ENCODE peak calls at places on chromosome 3, in four cellular contexts. One of them, this sample, is unnamed.

GRCh38 chr3:111758642-111759041 is 100.4 kb upstream of the PHLDB2 start:
- DNase-seq in PC-9: no peak
- DNase-seq in sigmoid colon: no peak
- DNase-seq in cardiac muscle cell: peak; percentile 58
- DNase-seq in this sample: no peak

GRCh38 chr3:46194868-46195553 is 13.1 kb downstream of the CCR1 start:
- DNase-seq in PC-9: no peak
- DNase-seq in sigmoid colon: no peak
- DNase-seq in cardiac muscle cell: no peak
- DNase-seq in this sample: no peak

GRCh38 chr3:173653781-173654180 is 256.2 kb downstream of the NLGN1 start:
- DNase-seq in PC-9: no peak
- DNase-seq in sigmoid colon: no peak
- DNase-seq in cardiac muscle cell: no peak
- DNase-seq in this sample: no peak

GRCh38 chr3:43025423-43025822 is 46.3 kb downstream of the GASK1A start:
- DNase-seq in PC-9: no peak
- DNase-seq in sigmoid colon: no peak
- DNase-seq in cardiac muscle cell: no peak
- DNase-seq in this sample: no peak

GRCh38 chr3:52633786-52634185 is 51.9 kb downstream of the PBRM1 start:
- DNase-seq in PC-9: no peak
- DNase-seq in sigmoid colon: no peak
- DNase-seq in cardiac muscle cell: peak; percentile 1
- DNase-seq in this sample: no peak

GRCh38 chr3:37217098-37217849 is 42.9 kb upstream of the LRRFIP2 start:
- DNase-seq in PC-9: no peak
- DNase-seq in sigmoid colon: no peak
- DNase-seq in cardiac muscle cell: no peak
- DNase-seq in this sample: no peak

GRCh38 chr3:185764168-185764988 is 60.5 kb downstream of the IGF2BP2 start:
- DNase-seq in PC-9: no peak
- DNase-seq in sigmoid colon: no peak
- DNase-seq in cardiac muscle cell: peak; percentile 48
- DNase-seq in this sample: no peak

GRCh38 chr3:77407454-77407853 is 367.6 kb downstream of the ROBO2 start:
- DNase-seq in PC-9: no peak
- DNase-seq in sigmoid colon: no peak
- DNase-seq in cardiac muscle cell: no peak
- DNase-seq in this sample: no peak

GRCh38 chr3:16842710-16843270 is 42.0 kb upstream of the PLCL2 start:
- DNase-seq in PC-9: no peak
- DNase-seq in sigmoid colon: no peak
- DNase-seq in cardiac muscle cell: no peak
- DNase-seq in this sample: no peak

GRCh38 chr3:31213869-31214486 is 318.7 kb upstream of the STT3B start:
- DNase-seq in PC-9: no peak
- DNase-seq in sigmoid colon: no peak
- DNase-seq in cardiac muscle cell: no peak
- DNase-seq in this sample: no peak

GRCh38 chr3:31204026-31204795 is 309.8 kb upstream of the GADL1 start:
- DNase-seq in PC-9: no peak
- DNase-seq in sigmoid colon: no peak
- DNase-seq in cardiac muscle cell: no peak
- DNase-seq in this sample: no peak

GRCh38 chr3:31210068-31210650 is 315.7 kb upstream of the GADL1 start:
- DNase-seq in PC-9: no peak
- DNase-seq in sigmoid colon: no peak
- DNase-seq in cardiac muscle cell: no peak
- DNase-seq in this sample: no peak
- H3K4me3 ChIP-seq in PC-9: no peak overlapping the region
- H3K4me3 ChIP-seq in sigmoid colon: no peak overlapping the region
- H3K4me3 ChIP-seq in cardiac muscle cell: no peak overlapping the region
- H3K4me3 ChIP-seq in this sample: no peak overlapping the region

GRCh38 chr3:195163719-195164572 is 107.0 kb downstream of the XXYLT1 start:
- DNase-seq in PC-9: no peak
- DNase-seq in sigmoid colon: no peak
- DNase-seq in cardiac muscle cell: no peak
- DNase-seq in this sample: no peak

GRCh38 chr3:195159819-195160175 is 111.2 kb downstream of the XXYLT1 start:
- DNase-seq in PC-9: no peak
- DNase-seq in sigmoid colon: no peak
- DNase-seq in cardiac muscle cell: no peak
- DNase-seq in this sample: no peak

GRCh38 chr3:195160908-195161434 is 110.0 kb downstream of the XXYLT1 start:
- DNase-seq in PC-9: no peak
- DNase-seq in sigmoid colon: no peak
- DNase-seq in cardiac muscle cell: no peak
- DNase-seq in this sample: no peak

GRCh38 chr3:195160257-195160898 is 110.6 kb downstream of the XXYLT1 start:
- DNase-seq in PC-9: no peak
- DNase-seq in sigmoid colon: no peak
- DNase-seq in cardiac muscle cell: peak; percentile 58
- DNase-seq in this sample: no peak

GRCh38 chr3:195162033-195162669 is 108.8 kb downstream of the XXYLT1 start:
- DNase-seq in PC-9: no peak
- DNase-seq in sigmoid colon: no peak
- DNase-seq in cardiac muscle cell: no peak
- DNase-seq in this sample: no peak
- H3K27ac ChIP-seq in PC-9: no peak overlapping the region
- H3K27ac ChIP-seq in sigmoid colon: peak overlapping the region; percentile 75
- H3K27ac ChIP-seq in cardiac muscle cell: peak overlapping the region; percentile 56
- H3K27ac ChIP-seq in this sample: peak overlapping the region; percentile 47

DNA sequence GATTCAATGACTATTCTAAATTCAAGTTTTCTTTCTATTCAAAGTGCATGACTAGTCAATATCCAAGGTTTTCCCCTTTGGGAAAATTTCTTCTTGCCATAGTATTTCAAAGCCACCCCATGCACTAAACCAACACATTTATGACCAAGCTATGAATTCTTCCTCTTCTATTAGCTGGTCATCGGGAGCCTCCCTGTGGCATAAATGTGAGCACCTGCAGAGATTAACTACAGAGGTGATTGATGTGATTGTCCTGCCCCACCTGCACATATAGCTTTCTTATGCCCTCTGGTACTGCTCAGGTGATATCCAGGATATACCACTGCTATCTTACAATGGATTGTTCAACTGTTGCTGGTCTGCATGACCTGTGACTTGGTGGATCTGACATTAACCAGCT is 694.9 kb downstream of the ZBBX start:
- DNase-seq in PC-9: no peak
- DNase-seq in sigmoid colon: no peak
- DNase-seq in cardiac muscle cell: no peak
- DNase-seq in this sample: no peak
- TF ChIP-seq CTCF in PC-9: peak; percentile 33
- TF ChIP-seq CTCF in sigmoid colon: no peak
- TF ChIP-seq CTCF in cardiac muscle cell: no peak
- TF ChIP-seq CTCF in this sample: no peak

GRCh38 chr3:13041113-13041776 is 32.0 kb downstream of the IQSEC1 start:
- DNase-seq in PC-9: no peak
- DNase-seq in sigmoid colon: no peak
- DNase-seq in cardiac muscle cell: no peak
- DNase-seq in this sample: no peak

GRCh38 chr3:13037458-13038117 is 35.6 kb downstream of the IQSEC1 start:
- DNase-seq in PC-9: no peak
- DNase-seq in sigmoid colon: no peak
- DNase-seq in cardiac muscle cell: no peak
- DNase-seq in this sample: no peak

GRCh38 chr3:13042127-13042931 is 30.9 kb downstream of the IQSEC1 start:
- DNase-seq in PC-9: no peak
- DNase-seq in sigmoid colon: no peak
- DNase-seq in cardiac muscle cell: no peak
- DNase-seq in this sample: no peak

GRCh38 chr3:13040381-13041074 is 32.7 kb downstream of the IQSEC1 start:
- DNase-seq in PC-9: no peak
- DNase-seq in sigmoid colon: no peak
- DNase-seq in cardiac muscle cell: no peak
- DNase-seq in this sample: no peak

GRCh38 chr3:13039286-13039896 is 33.8 kb downstream of the IQSEC1 start:
- DNase-seq in PC-9: no peak
- DNase-seq in sigmoid colon: no peak
- DNase-seq in cardiac muscle cell: no peak
- DNase-seq in this sample: no peak
- H3K4me3 ChIP-seq in PC-9: no peak overlapping the region
- H3K4me3 ChIP-seq in sigmoid colon: no peak overlapping the region
- H3K4me3 ChIP-seq in cardiac muscle cell: no peak overlapping the region
- H3K4me3 ChIP-seq in this sample: no peak overlapping the region

This sample was measured in left lung.